ENCODE peak calls at places on chromosomes 7 and 10, in nine cellular contexts. One of them, this sample, is unnamed.

GRCh38 chr10:54961040-54961439 is 160.0 kb upstream of the PCDH15 start:
- DNase-seq in mesendoderm: no peak
- DNase-seq in heart right ventricle: no peak
- DNase-seq in OCI-LY7: no peak
- DNase-seq in aorta: no peak
- DNase-seq in thoracic aorta: no peak
- DNase-seq in uterus: no peak
- DNase-seq in suprapubic skin: no peak
- DNase-seq in upper lobe of right lung: no peak
- DNase-seq in this sample: no peak

GRCh38 chr10:98096731-98097130 is 37.7 kb upstream of the R3HCC1L start:
- DNase-seq in thoracic aorta: no peak
- DNase-seq in uterus: no peak
- DNase-seq in mesendoderm: no peak
- DNase-seq in OCI-LY7: no peak
- DNase-seq in upper lobe of right lung: no peak
- DNase-seq in suprapubic skin: no peak
- DNase-seq in aorta: no peak
- DNase-seq in heart right ventricle: no peak
- DNase-seq in this sample: no peak

GRCh38 chr7:2000153-2000687 is 232.5 kb downstream of the MAD1L1 start:
- DNase-seq in thoracic aorta: no peak
- DNase-seq in mesendoderm: no peak
- DNase-seq in upper lobe of right lung: no peak
- DNase-seq in aorta: peak
- DNase-seq in heart right ventricle: peak
- DNase-seq in uterus: no peak
- DNase-seq in suprapubic skin: no peak
- DNase-seq in OCI-LY7: no peak
- DNase-seq in this sample: no peak

GRCh38 chr7:130932667-130933432 is 198.8 kb upstream of the KLF14 start:
- DNase-seq in aorta: no peak
- DNase-seq in uterus: no peak
- DNase-seq in upper lobe of right lung: no peak
- DNase-seq in suprapubic skin: no peak
- DNase-seq in OCI-LY7: no peak
- DNase-seq in heart right ventricle: no peak
- DNase-seq in mesendoderm: no peak
- DNase-seq in thoracic aorta: no peak
- DNase-seq in this sample: no peak

GRCh38 chr7:95509199-95509598 is 23.5 kb downstream of the ASB4 start:
- DNase-seq in suprapubic skin: no peak
- DNase-seq in OCI-LY7: peak
- DNase-seq in mesendoderm: peak
- DNase-seq in upper lobe of right lung: no peak
- DNase-seq in uterus: no peak
- DNase-seq in aorta: no peak
- DNase-seq in heart right ventricle: no peak
- DNase-seq in thoracic aorta: no peak
- DNase-seq in this sample: no peak

GRCh38 chr7:134462337-134462925 is 3.5 kb upstream of the AKR1B1 start:
- DNase-seq in thoracic aorta: no peak
- DNase-seq in upper lobe of right lung: no peak
- DNase-seq in heart right ventricle: no peak
- DNase-seq in mesendoderm: peak
- DNase-seq in aorta: no peak
- DNase-seq in suprapubic skin: no peak
- DNase-seq in uterus: no peak
- DNase-seq in OCI-LY7: no peak
- DNase-seq in this sample: no peak

GRCh38 chr10:132868995-132869394 is 73.4 kb downstream of the CFAP46 start:
- DNase-seq in mesendoderm: no peak
- DNase-seq in aorta: peak
- DNase-seq in suprapubic skin: peak
- DNase-seq in thoracic aorta: no peak
- DNase-seq in heart right ventricle: peak
- DNase-seq in OCI-LY7: no peak
- DNase-seq in uterus: no peak
- DNase-seq in upper lobe of right lung: peak
- DNase-seq in this sample: no peak

GRCh38 chr7:79217468-79217867 is 236.0 kb downstream of the MAGI2 start:
- DNase-seq in heart right ventricle: no peak
- DNase-seq in thoracic aorta: no peak
- DNase-seq in suprapubic skin: no peak
- DNase-seq in upper lobe of right lung: no peak
- DNase-seq in uterus: no peak
- DNase-seq in aorta: no peak
- DNase-seq in mesendoderm: no peak
- DNase-seq in OCI-LY7: no peak
- DNase-seq in this sample: no peak

GRCh38 chr10:106560925-106561640 is 603.4 kb downstream of the SORCS1 start:
- DNase-seq in uterus: no peak
- DNase-seq in thoracic aorta: no peak
- DNase-seq in heart right ventricle: no peak
- DNase-seq in OCI-LY7: no peak
- DNase-seq in suprapubic skin: no peak
- DNase-seq in upper lobe of right lung: no peak
- DNase-seq in mesendoderm: peak
- DNase-seq in aorta: no peak
- DNase-seq in this sample: no peak

GRCh38 chr7:81075150-81075549 is 156.3 kb upstream of the SEMA3C start:
- DNase-seq in heart right ventricle: no peak
- DNase-seq in upper lobe of right lung: no peak
- DNase-seq in thoracic aorta: no peak
- DNase-seq in suprapubic skin: no peak
- DNase-seq in mesendoderm: no peak
- DNase-seq in aorta: no peak
- DNase-seq in uterus: no peak
- DNase-seq in OCI-LY7: no peak
- DNase-seq in this sample: no peak

GRCh38 chr7:142590077-142590476 is 159.2 kb upstream of the PRSS1 start:
- DNase-seq in mesendoderm: no peak
- DNase-seq in heart right ventricle: no peak
- DNase-seq in suprapubic skin: no peak
- DNase-seq in OCI-LY7: no peak
- DNase-seq in aorta: no peak
- DNase-seq in uterus: no peak
- DNase-seq in thoracic aorta: no peak
- DNase-seq in upper lobe of right lung: no peak
- DNase-seq in this sample: no peak

GRCh38 chr10:132518572-132519381 is 18.8 kb upstream of the INPP5A start:
- DNase-seq in mesendoderm: peak
- DNase-seq in uterus: peak
- DNase-seq in thoracic aorta: no peak
- DNase-seq in OCI-LY7: no peak
- DNase-seq in heart right ventricle: peak
- DNase-seq in suprapubic skin: peak
- DNase-seq in upper lobe of right lung: peak
- DNase-seq in aorta: no peak
- DNase-seq in this sample: peak

GRCh38 chr10:26367771-26368170 is 70.4 kb upstream of the APBB1IP start:
- DNase-seq in aorta: no peak
- DNase-seq in thoracic aorta: no peak
- DNase-seq in OCI-LY7: peak
- DNase-seq in upper lobe of right lung: peak
- DNase-seq in uterus: no peak
- DNase-seq in heart right ventricle: no peak
- DNase-seq in mesendoderm: peak
- DNase-seq in suprapubic skin: no peak
- DNase-seq in this sample: no peak

GRCh38 chr10:97921581-97922377 is 72.1 kb downstream of the GOLGA7B start:
- DNase-seq in OCI-LY7: no peak
- DNase-seq in upper lobe of right lung: peak
- DNase-seq in heart right ventricle: peak
- DNase-seq in aorta: no peak
- DNase-seq in thoracic aorta: no peak
- DNase-seq in suprapubic skin: no peak
- DNase-seq in mesendoderm: no peak
- DNase-seq in uterus: no peak
- DNase-seq in this sample: no peak

GRCh38 chr10:79158004-79158340 is 89.2 kb downstream of the ZMIZ1 start:
- DNase-seq in OCI-LY7: no peak
- DNase-seq in mesendoderm: no peak
- DNase-seq in upper lobe of right lung: no peak
- DNase-seq in suprapubic skin: no peak
- DNase-seq in aorta: no peak
- DNase-seq in thoracic aorta: no peak
- DNase-seq in uterus: no peak
- DNase-seq in heart right ventricle: no peak
- DNase-seq in this sample: no peak

GRCh38 chr10:113067516-113067915 is 117.5 kb downstream of the TCF7L2 start:
- DNase-seq in OCI-LY7: no peak
- DNase-seq in thoracic aorta: no peak
- DNase-seq in aorta: no peak
- DNase-seq in uterus: no peak
- DNase-seq in upper lobe of right lung: no peak
- DNase-seq in suprapubic skin: no peak
- DNase-seq in heart right ventricle: no peak
- DNase-seq in mesendoderm: no peak
- DNase-seq in this sample: no peak

GRCh38 chr7:36217961-36218284 is 64.9 kb downstream of the EEPD1 start:
- DNase-seq in upper lobe of right lung: no peak
- DNase-seq in OCI-LY7: no peak
- DNase-seq in uterus: no peak
- DNase-seq in suprapubic skin: no peak
- DNase-seq in heart right ventricle: no peak
- DNase-seq in aorta: no peak
- DNase-seq in thoracic aorta: no peak
- DNase-seq in mesendoderm: no peak
- DNase-seq in this sample: no peak
- H3K27ac ChIP-seq in upper lobe of right lung: no peak
- H3K27ac ChIP-seq in OCI-LY7: no peak
- H3K27ac ChIP-seq in uterus: no peak
- H3K27ac ChIP-seq in suprapubic skin: no peak
- H3K27ac ChIP-seq in heart right ventricle: no peak
- H3K27ac ChIP-seq in aorta: no peak
- H3K27ac ChIP-seq in thoracic aorta: no peak
- H3K27ac ChIP-seq in mesendoderm: no peak
- H3K27ac ChIP-seq in this sample: no peak

GRCh38 chr7:29281782-29282541 is 87.4 kb downstream of the CHN2 start:
- DNase-seq in OCI-LY7: no peak
- DNase-seq in heart right ventricle: no peak
- DNase-seq in uterus: no peak
- DNase-seq in thoracic aorta: no peak
- DNase-seq in suprapubic skin: no peak
- DNase-seq in mesendoderm: no peak
- DNase-seq in upper lobe of right lung: no peak
- DNase-seq in aorta: peak
- DNase-seq in this sample: peak

GRCh38 chr7:29285861-29286260 is 91.3 kb downstream of the CHN2 start:
- DNase-seq in thoracic aorta: no peak
- DNase-seq in suprapubic skin: no peak
- DNase-seq in upper lobe of right lung: no peak
- DNase-seq in uterus: no peak
- DNase-seq in mesendoderm: no peak
- DNase-seq in OCI-LY7: no peak
- DNase-seq in heart right ventricle: no peak
- DNase-seq in aorta: no peak
- DNase-seq in this sample: no peak

GRCh38 chr7:29284586-29285450 is 90.2 kb downstream of the CHN2 start:
- DNase-seq in thoracic aorta: no peak
- DNase-seq in upper lobe of right lung: no peak
- DNase-seq in uterus: no peak
- DNase-seq in suprapubic skin: no peak
- DNase-seq in heart right ventricle: no peak
- DNase-seq in aorta: no peak
- DNase-seq in OCI-LY7: no peak
- DNase-seq in mesendoderm: no peak
- DNase-seq in this sample: no peak

GRCh38 chr7:29285451-29285807 is 90.9 kb downstream of the CHN2 start:
- DNase-seq in OCI-LY7: no peak
- DNase-seq in uterus: no peak
- DNase-seq in mesendoderm: no peak
- DNase-seq in upper lobe of right lung: no peak
- DNase-seq in thoracic aorta: no peak
- DNase-seq in suprapubic skin: no peak
- DNase-seq in aorta: no peak
- DNase-seq in heart right ventricle: no peak
- DNase-seq in this sample: no peak

GRCh38 chr7:29282819-29283414 is 88.3 kb downstream of the CHN2 start:
- DNase-seq in suprapubic skin: no peak
- DNase-seq in OCI-LY7: no peak
- DNase-seq in aorta: no peak
- DNase-seq in uterus: no peak
- DNase-seq in upper lobe of right lung: no peak
- DNase-seq in thoracic aorta: no peak
- DNase-seq in mesendoderm: no peak
- DNase-seq in heart right ventricle: no peak
- DNase-seq in this sample: no peak
- H3K27ac ChIP-seq in suprapubic skin: peak
- H3K27ac ChIP-seq in OCI-LY7: no peak
- H3K27ac ChIP-seq in aorta: no peak
- H3K27ac ChIP-seq in uterus: no peak
- H3K27ac ChIP-seq in upper lobe of right lung: no peak
- H3K27ac ChIP-seq in thoracic aorta: no peak
- H3K27ac ChIP-seq in mesendoderm: no peak
- H3K27ac ChIP-seq in heart right ventricle: no peak
- H3K27ac ChIP-seq in this sample: no peak

GRCh38 chr7:506391-506831 is 13.2 kb downstream of the PDGFA start:
- DNase-seq in heart right ventricle: peak
- DNase-seq in upper lobe of right lung: peak
- DNase-seq in thoracic aorta: no peak
- DNase-seq in mesendoderm: no peak
- DNase-seq in aorta: peak
- DNase-seq in suprapubic skin: peak
- DNase-seq in uterus: no peak
- DNase-seq in OCI-LY7: no peak
- DNase-seq in this sample: no peak
- H3K27ac ChIP-seq in heart right ventricle: no peak
- H3K27ac ChIP-seq in upper lobe of right lung: no peak
- H3K27ac ChIP-seq in thoracic aorta: peak
- H3K27ac ChIP-seq in mesendoderm: no peak
- H3K27ac ChIP-seq in aorta: no peak
- H3K27ac ChIP-seq in suprapubic skin: no peak
- H3K27ac ChIP-seq in uterus: no peak
- H3K27ac ChIP-seq in OCI-LY7: no peak
- H3K27ac ChIP-seq in this sample: no peak

DNA sequence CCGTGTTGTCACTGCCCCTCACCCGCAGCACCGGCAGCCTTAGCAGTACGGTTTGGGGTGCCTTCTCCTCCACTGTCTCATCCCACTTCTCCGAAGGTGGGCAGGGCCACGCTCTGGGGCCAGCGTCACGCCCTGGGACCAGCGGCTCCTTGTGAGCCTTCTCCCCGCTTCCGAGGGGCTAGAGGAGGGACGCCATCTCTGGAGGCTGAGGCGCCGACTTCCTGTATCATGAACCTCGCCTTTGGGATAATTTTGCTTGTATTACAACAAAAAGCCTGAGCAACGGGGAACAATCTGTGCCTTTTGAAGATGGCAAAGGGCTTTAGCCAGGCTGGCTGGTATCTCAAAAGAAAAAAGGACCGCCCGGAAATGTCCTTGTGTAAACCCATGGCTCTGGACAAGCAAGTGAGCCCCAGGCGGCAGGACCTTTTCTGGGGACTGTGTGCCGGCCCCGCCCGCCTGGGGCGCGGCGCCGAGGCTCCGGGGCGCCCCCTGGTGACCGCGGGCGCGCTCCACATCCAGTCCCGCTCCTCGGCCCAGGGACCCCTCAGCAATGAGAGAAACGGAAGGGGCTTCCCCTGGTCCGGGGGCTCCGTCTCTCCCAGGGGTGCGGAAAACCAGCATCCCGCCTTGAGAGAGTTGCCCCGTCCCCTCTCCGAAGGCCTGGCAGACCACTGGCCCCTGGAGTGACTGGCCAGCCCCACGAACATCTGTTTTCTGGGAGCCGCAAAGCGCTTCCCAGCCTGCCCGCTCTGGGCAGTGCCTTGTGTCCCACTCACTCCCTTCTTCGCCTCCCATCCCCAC is 3.8 kb downstream of the DEPP1 start:
- DNase-seq in mesendoderm: peak
- DNase-seq in uterus: peak
- DNase-seq in upper lobe of right lung: peak
- DNase-seq in suprapubic skin: peak
- DNase-seq in heart right ventricle: peak
- DNase-seq in thoracic aorta: no peak
- DNase-seq in OCI-LY7: peak
- DNase-seq in aorta: peak
- DNase-seq in this sample: peak
- H3K27ac ChIP-seq in mesendoderm: peak
- H3K27ac ChIP-seq in uterus: peak
- H3K27ac ChIP-seq in upper lobe of right lung: peak
- H3K27ac ChIP-seq in suprapubic skin: peak
- H3K27ac ChIP-seq in heart right ventricle: peak
- H3K27ac ChIP-seq in thoracic aorta: peak
- H3K27ac ChIP-seq in OCI-LY7: peak
- H3K27ac ChIP-seq in aorta: no peak
- H3K27ac ChIP-seq in this sample: peak